ENCODE peak calls at places on chromosomes 7 and 10, in four cellular contexts. One of them, this sample, is unnamed. For H3K4me1, the result is how much of the 10 kb centered on the place peaks cover.

GRCh38 chr10:104809288-104810090 is 168.4 kb downstream of the SORCS3 start:
- DNase-seq in GM23338: peak
- DNase-seq in A549: peak
- DNase-seq in HCT116: peak
- DNase-seq in this sample: peak

GRCh38 chr10:3047622-3047995 is 19.7 kb upstream of the PFKP start:
- DNase-seq in GM23338: no peak
- DNase-seq in A549: no peak
- DNase-seq in HCT116: no peak
- DNase-seq in this sample: no peak

GRCh38 chr10:10584164-10584563 is 433.5 kb upstream of the CELF2 start:
- DNase-seq in GM23338: no peak
- DNase-seq in A549: no peak
- DNase-seq in HCT116: no peak
- DNase-seq in this sample: no peak

GRCh38 chr7:151017953-151018420 is 6.3 kb downstream of the ATG9B start:
- DNase-seq in GM23338: peak
- DNase-seq in A549: peak
- DNase-seq in HCT116: no peak
- DNase-seq in this sample: peak

GRCh38 chr10:80949785-80950184 is 412.1 kb downstream of the SH2D4B start:
- DNase-seq in GM23338: no peak
- DNase-seq in A549: no peak
- DNase-seq in HCT116: no peak
- DNase-seq in this sample: no peak

GRCh38 chr10:2280713-2281112 is 543.4 kb upstream of the ADARB2 start:
- DNase-seq in GM23338: peak
- DNase-seq in A549: no peak
- DNase-seq in HCT116: no peak
- DNase-seq in this sample: no peak

GRCh38 chr10:71528371-71529202 is 131.9 kb downstream of the CDH23 start:
- DNase-seq in GM23338: peak
- DNase-seq in A549: no peak
- DNase-seq in HCT116: no peak
- DNase-seq in this sample: no peak

GRCh38 chr10:71289421-71290130 is 29.5 kb upstream of the SLC29A3 start:
- DNase-seq in GM23338: no peak
- DNase-seq in A549: no peak
- DNase-seq in HCT116: no peak
- DNase-seq in this sample: no peak

GRCh38 chr10:3398825-3399646 is 226.5 kb upstream of the PITRM1 start:
- DNase-seq in GM23338: no peak
- DNase-seq in A549: no peak
- DNase-seq in HCT116: no peak
- DNase-seq in this sample: peak

GRCh38 chr7:74063646-74064045 is 20.0 kb upstream of the LIMK1 start:
- DNase-seq in GM23338: no peak
- DNase-seq in A549: no peak
- DNase-seq in HCT116: no peak
- DNase-seq in this sample: no peak

GRCh38 chr7:84058311-84059076 is 136.1 kb downstream of the SEMA3A start:
- DNase-seq in GM23338: no peak
- DNase-seq in A549: peak
- DNase-seq in HCT116: no peak
- DNase-seq in this sample: peak

GRCh38 chr7:91880016-91880412 is 488 bp downstream of the MTERF1 start:
- DNase-seq in GM23338: peak
- DNase-seq in A549: no peak
- DNase-seq in HCT116: no peak
- DNase-seq in this sample: peak

GRCh38 chr10:93816123-93816747 is 58.5 kb downstream of the LGI1 start:
- DNase-seq in GM23338: peak
- DNase-seq in A549: peak
- DNase-seq in HCT116: peak
- DNase-seq in this sample: peak

GRCh38 chr10:63434866-63435854 is 30.6 kb downstream of the JMJD1C start:
- DNase-seq in GM23338: no peak
- DNase-seq in A549: no peak
- DNase-seq in HCT116: no peak
- DNase-seq in this sample: no peak

GRCh38 chr10:93468532-93469213 is 13.5 kb downstream of the MYOF start:
- DNase-seq in GM23338: no peak
- DNase-seq in A549: peak
- DNase-seq in HCT116: peak
- DNase-seq in this sample: peak

GRCh38 chr7:22549667-22550513 is 49.9 kb upstream of the STEAP1B start:
- DNase-seq in GM23338: peak
- DNase-seq in A549: peak
- DNase-seq in HCT116: peak
- DNase-seq in this sample: peak

GRCh38 chr10:29611796-29612381 is 22.9 kb downstream of the SVIL start:
- DNase-seq in GM23338: no peak
- DNase-seq in A549: no peak
- DNase-seq in HCT116: no peak
- DNase-seq in this sample: no peak

GRCh38 chr10:106938448-106939014 is 226.0 kb downstream of the SORCS1 start:
- DNase-seq in GM23338: no peak
- DNase-seq in A549: no peak
- DNase-seq in HCT116: no peak
- DNase-seq in this sample: no peak

GRCh38 chr7:22210355-22210754 is 146.6 kb downstream of the RAPGEF5 start:
- DNase-seq in GM23338: no peak
- DNase-seq in A549: no peak
- DNase-seq in HCT116: peak
- DNase-seq in this sample: peak

GRCh38 chr10:107059872-107060271 is 104.6 kb downstream of the SORCS1 start:
- DNase-seq in GM23338: no peak
- DNase-seq in A549: no peak
- DNase-seq in HCT116: no peak
- DNase-seq in this sample: no peak

GRCh38 chr7:2520808-2521146 is 1.2 kb downstream of the LFNG start:
- DNase-seq in GM23338: no peak
- DNase-seq in A549: no peak
- DNase-seq in HCT116: no peak
- DNase-seq in this sample: no peak
- H3K4me1 ChIP-seq in GM23338: half or more
- H3K4me1 ChIP-seq in A549: half or more
- H3K4me1 ChIP-seq in HCT116: half or more
- H3K4me1 ChIP-seq in this sample: half or more

GRCh38 chr7:30775992-30776391 is 4.8 kb downstream of the MINDY4 start:
- DNase-seq in GM23338: no peak
- DNase-seq in A549: no peak
- DNase-seq in HCT116: no peak
- DNase-seq in this sample: no peak

GRCh38 chr7:30771859-30772429 is 727 bp downstream of the MINDY4 start:
- DNase-seq in GM23338: no peak
- DNase-seq in A549: no peak
- DNase-seq in HCT116: no peak
- DNase-seq in this sample: no peak

GRCh38 chr7:30770936-30771858 is at the start of gene MINDY4:
- DNase-seq in GM23338: peak
- DNase-seq in A549: peak
- DNase-seq in HCT116: peak
- DNase-seq in this sample: peak

GRCh38 chr7:30776971-30777370 is 5.8 kb downstream of the MINDY4 start:
- DNase-seq in GM23338: no peak
- DNase-seq in A549: no peak
- DNase-seq in HCT116: no peak
- DNase-seq in this sample: no peak

GRCh38 chr7:30772984-30773383 is 1.8 kb downstream of the MINDY4 start:
- DNase-seq in GM23338: no peak
- DNase-seq in A549: no peak
- DNase-seq in HCT116: no peak
- DNase-seq in this sample: no peak
- H3K4me2 ChIP-seq in GM23338: no peak
- H3K4me2 ChIP-seq in A549: no peak
- H3K4me2 ChIP-seq in HCT116: no peak
- H3K4me2 ChIP-seq in this sample: no peak

DNA sequence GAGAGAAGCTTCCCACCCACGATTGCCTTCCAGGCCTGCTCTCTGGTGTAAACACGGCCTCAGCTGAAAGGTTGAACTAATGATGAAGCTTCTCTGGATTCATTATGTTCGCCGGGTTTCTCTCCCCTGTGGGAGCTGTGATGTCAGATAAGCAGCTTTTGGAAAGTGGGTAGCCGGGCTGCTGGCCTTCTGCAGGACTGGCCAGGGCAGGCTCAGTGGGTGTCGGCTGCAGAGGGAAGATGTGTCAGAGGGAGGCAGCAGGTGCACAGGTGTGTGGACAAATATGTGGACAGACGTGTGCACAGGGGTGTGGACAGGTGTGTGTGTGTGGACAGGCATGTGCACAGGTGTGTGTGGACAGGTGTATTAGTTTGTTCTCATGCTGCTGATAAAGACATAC is 28.5 kb upstream of the PSMG3 start:
- DNase-seq in GM23338: no peak
- DNase-seq in A549: no peak
- DNase-seq in HCT116: no peak
- DNase-seq in this sample: no peak
- H3K27ac ChIP-seq in GM23338: no peak
- H3K27ac ChIP-seq in A549: no peak
- H3K27ac ChIP-seq in HCT116: no peak
- H3K27ac ChIP-seq in this sample: no peak

GRCh38 chr10:62079885-62080559 is 178.5 kb downstream of the ARID5B start:
- DNase-seq in GM23338: no peak
- DNase-seq in A549: no peak
- DNase-seq in HCT116: no peak
- DNase-seq in this sample: no peak
- H3K4me1 ChIP-seq in GM23338: under half
- H3K4me1 ChIP-seq in A549: half or more
- H3K4me1 ChIP-seq in HCT116: under half
- H3K4me1 ChIP-seq in this sample: half or more

DNA sequence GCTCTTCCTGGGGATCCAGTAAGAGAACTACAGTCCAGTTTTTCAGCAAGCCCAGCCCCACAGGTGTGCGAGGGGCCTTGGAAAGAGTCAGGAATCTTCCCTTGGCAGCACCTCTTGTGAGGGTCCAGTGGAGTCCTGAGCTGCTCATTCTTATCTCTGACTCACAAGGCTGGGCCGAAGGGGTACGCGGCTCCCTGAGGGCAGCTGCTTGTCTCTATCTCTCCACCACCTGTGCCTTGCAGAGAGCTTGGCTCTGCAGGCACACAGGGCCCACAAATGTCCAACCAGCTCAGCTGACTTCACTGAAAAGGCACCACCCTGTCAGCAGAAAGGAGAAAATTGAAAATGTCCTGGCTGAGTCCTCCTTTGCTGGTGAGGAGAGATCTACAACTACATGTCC is 23.6 kb downstream of the UROS start:
- DNase-seq in GM23338: no peak
- DNase-seq in A549: no peak
- DNase-seq in HCT116: no peak
- DNase-seq in this sample: no peak
- H3K4me2 ChIP-seq in GM23338: no peak
- H3K4me2 ChIP-seq in A549: no peak
- H3K4me2 ChIP-seq in HCT116: no peak
- H3K4me2 ChIP-seq in this sample: no peak

GRCh38 chr7:40057292-40057691 is 77.1 kb downstream of the MPLKIP start:
- DNase-seq in GM23338: no peak
- DNase-seq in A549: no peak
- DNase-seq in HCT116: no peak
- DNase-seq in this sample: peak
- H3K27ac ChIP-seq in GM23338: no peak
- H3K27ac ChIP-seq in A549: no peak
- H3K27ac ChIP-seq in HCT116: no peak
- H3K27ac ChIP-seq in this sample: no peak

DNA sequence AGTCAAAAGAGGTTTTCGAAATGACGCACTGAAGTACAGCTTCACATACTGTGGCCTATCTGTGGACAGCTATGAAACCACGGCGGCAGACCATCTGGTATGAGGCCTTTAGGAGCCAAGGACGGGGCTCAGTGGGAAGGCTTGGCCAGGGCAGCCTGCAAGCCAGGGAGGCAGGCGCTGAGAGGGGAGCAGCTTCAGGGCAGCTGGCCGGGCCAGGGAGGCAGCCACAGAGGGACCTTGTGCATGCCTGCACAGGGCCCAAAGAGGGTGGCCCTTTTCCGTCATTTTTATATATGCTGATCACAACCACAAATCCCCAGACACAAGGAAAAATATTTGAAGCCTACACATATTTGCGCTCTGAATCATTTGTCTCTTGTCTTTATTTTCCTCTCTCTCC is 13.5 kb downstream of the CALD1 start:
- DNase-seq in GM23338: no peak
- DNase-seq in A549: no peak
- DNase-seq in HCT116: no peak
- DNase-seq in this sample: no peak
- H3K4me1 ChIP-seq in GM23338: under half
- H3K4me1 ChIP-seq in A549: under half
- H3K4me1 ChIP-seq in HCT116: under half
- H3K4me1 ChIP-seq in this sample: under half

GRCh38 chr10:119007211-119007574 is 22.3 kb upstream of the NANOS1 start:
- DNase-seq in GM23338: no peak
- DNase-seq in A549: no peak
- DNase-seq in HCT116: no peak
- DNase-seq in this sample: no peak
- H3K4me2 ChIP-seq in GM23338: no peak
- H3K4me2 ChIP-seq in A549: peak
- H3K4me2 ChIP-seq in HCT116: peak
- H3K4me2 ChIP-seq in this sample: peak

GRCh38 chr10:109696981-109697775 is 226.1 kb downstream of the XPNPEP1 start:
- DNase-seq in GM23338: no peak
- DNase-seq in A549: no peak
- DNase-seq in HCT116: no peak
- DNase-seq in this sample: no peak

GRCh38 chr10:109698121-109698520 is 225.2 kb downstream of the XPNPEP1 start:
- DNase-seq in GM23338: no peak
- DNase-seq in A549: no peak
- DNase-seq in HCT116: no peak
- DNase-seq in this sample: no peak

GRCh38 chr10:109701583-109702215 is 221.6 kb downstream of the XPNPEP1 start:
- DNase-seq in GM23338: no peak
- DNase-seq in A549: no peak
- DNase-seq in HCT116: no peak
- DNase-seq in this sample: no peak

GRCh38 chr10:109696462-109696861 is 226.8 kb downstream of the XPNPEP1 start:
- DNase-seq in GM23338: no peak
- DNase-seq in A549: no peak
- DNase-seq in HCT116: no peak
- DNase-seq in this sample: no peak

GRCh38 chr10:109698888-109699685 is 224.2 kb downstream of the XPNPEP1 start:
- DNase-seq in GM23338: no peak
- DNase-seq in A549: no peak
- DNase-seq in HCT116: no peak
- DNase-seq in this sample: no peak
- H3K27ac ChIP-seq in GM23338: no peak
- H3K27ac ChIP-seq in A549: no peak
- H3K27ac ChIP-seq in HCT116: no peak
- H3K27ac ChIP-seq in this sample: no peak